ENCODE peak calls at places on chromosomes 3 and 15, in four cellular contexts. F is NCI-H1436, W is left cardiac atrium, A is sigmoid colon. X is an unnamed sample.

GRCh38 chr3:146465713-146466465 is 3.5 kb downstream of the PLSCR2 start:
- DNase-seq in W (no peak), A (no peak), F (no peak), X (no peak)

GRCh38 chr3:129224984-129225393 is 24.4 kb upstream of the COPG1 start:
- DNase-seq in A (peak; percentile 91), W (peak; percentile 90), F (no peak), X (no peak)

GRCh38 chr3:72480366-72480765 is 367.9 kb downstream of the SHQ1 start:
- DNase-seq in W (no peak), A (no peak), F (no peak), X (no peak)

GRCh38 chr3:178705925-178706324 is 169.7 kb downstream of the KCNMB2 start:
- DNase-seq in F (no peak), A (no peak), W (no peak), X (no peak)

GRCh38 chr3:49721165-49721860 is 1.8 kb upstream of the AMIGO3 start:
- DNase-seq in W (no peak), F (no peak), A (no peak), X (no peak)

GRCh38 chr15:78955355-78955754 is 10.5 kb upstream of the CTSH start:
- DNase-seq in A (no peak), F (no peak), W (no peak), X (no peak)

GRCh38 chr15:41581110-41581509 is 22.1 kb downstream of the TYRO3 start:
- DNase-seq in A (no peak), W (no peak), F (no peak), X (no peak)

GRCh38 chr15:56821721-56822425 is 88.6 kb upstream of the ZNF280D start:
- DNase-seq in A (peak; percentile 74), W (peak; percentile 36), F (peak; percentile 37), X (peak; percentile 62)

GRCh38 chr3:169264711-169265110 is 398.8 kb downstream of the MECOM start:
- DNase-seq in F (no peak), A (no peak), W (peak; percentile 33), X (no peak)

GRCh38 chr3:38224357-38224756 is 41.3 kb upstream of the SLC22A13 start:
- DNase-seq in W (no peak), A (no peak), F (no peak), X (no peak)

GRCh38 chr15:90376789-90377188 is 11.3 kb upstream of the IQGAP1 start:
- DNase-seq in A (no peak), W (no peak), F (no peak), X (no peak)

GRCh38 chr3:186821429-186822367 is 15.4 kb upstream of the RFC4 start:
- DNase-seq in F (peak; percentile 66), W (no peak), A (no peak), X (no peak)

GRCh38 chr3:160564205-160564922 is 1.0 kb downstream of the KPNA4 start:
- DNase-seq in W (no peak), A (no peak), F (no peak), X (peak; percentile 47)

GRCh38 chr3:169348981-169349942 is 314.2 kb downstream of the MECOM start:
- DNase-seq in W (no peak), F (no peak), A (no peak), X (no peak)

GRCh38 chr3:183896610-183897009 is 11.9 kb upstream of the PARL start:
- DNase-seq in F (no peak), W (no peak), A (no peak), X (no peak)

X was measured in glutamatergic neuron.